ENCODE peak calls at places on chromosomes 2 and 18, in seven cellular contexts. V, R, L, F, U, S and C are unnamed samples.
A peak's percentile ranks its signal among the peaks of the same experiment; 100 is the strongest.

GRCh38 chr2:122960727-122961641 is 1064.1 kb upstream of the CNTNAP5 start:
- DNase-seq in L (no peak), V (no peak), F (no peak), U (no peak), R (no peak), S (peak; percentile 16), C (no peak)

GRCh38 chr2:8985561-8986326 is 17.7 kb downstream of the MBOAT2 start:
- DNase-seq in L (no peak), S (peak; percentile 36), V (no peak), R (no peak), F (no peak), U (no peak), C (peak; percentile 41)

GRCh38 chr18:31497711-31498449 is at the start of gene DSG2:
- DNase-seq in L (peak; percentile 72), F (peak; percentile 92), S (no peak), R (peak; percentile 67), U (peak; percentile 62), V (peak; percentile 93), C (no peak)

GRCh38 chr18:79583426-79583825 is 96.2 kb upstream of the CTDP1 start:
- DNase-seq in F (no peak), R (no peak), L (no peak), S (no peak), U (no peak), V (no peak), C (no peak)

GRCh38 chr18:51135361-51135760 is 62.1 kb downstream of the MEX3C start:
- DNase-seq in F (no peak), S (peak; percentile 90), U (peak; percentile 62), L (no peak), R (no peak), V (no peak), C (peak; percentile 35)

GRCh38 chr2:98382739-98383138 is 36.5 kb downstream of the CNGA3 start:
- DNase-seq in S (no peak), R (no peak), L (no peak), F (no peak), V (no peak), U (no peak), C (no peak)

GRCh38 chr2:170229125-170229524 is 51.2 kb downstream of the MYO3B start:
- DNase-seq in R (no peak), F (no peak), U (no peak), S (no peak), L (no peak), V (no peak), C (no peak)

GRCh38 chr18:59148192-59148591 is 8.5 kb downstream of the SEC11C start:
- DNase-seq in R (no peak), S (no peak), U (no peak), L (no peak), V (no peak), F (no peak), C (no peak)

GRCh38 chr18:46794607-46795006 is 37.8 kb upstream of the ST8SIA5 start:
- DNase-seq in V (peak; percentile 38), S (no peak), F (peak; percentile 37), R (no peak), L (no peak), U (no peak), C (no peak)

GRCh38 chr2:187138240-187138639 is 289.3 kb upstream of the ZSWIM2 start:
- DNase-seq in R (peak; percentile 18), F (peak; percentile 71), V (peak; percentile 61), S (peak; percentile 64), L (no peak), U (no peak), C (peak; percentile 21)

GRCh38 chr18:5542393-5543035 is 1.3 kb downstream of the EPB41L3 start:
- DNase-seq in U (no peak), L (no peak), V (peak; percentile 47), S (no peak), F (peak; percentile 73), R (no peak), C (peak; percentile 26)

GRCh38 chr2:73215254-73215653 is 1.2 kb downstream of the SMYD5 start:
- DNase-seq in U (no peak), R (no peak), L (no peak), V (no peak), S (no peak), F (no peak), C (no peak)

GRCh38 chr2:239288951-239289481 is 111.8 kb downstream of the HDAC4 start:
- DNase-seq in U (no peak), R (peak; percentile 27), L (no peak), S (peak; percentile 69), F (no peak), V (no peak), C (no peak)

GRCh38 chr18:9730786-9731185 is 22.7 kb downstream of the RAB31 start:
- DNase-seq in S (no peak), V (no peak), F (no peak), U (no peak), L (no peak), R (no peak), C (no peak)

GRCh38 chr18:23250893-23251656 is 115.8 kb downstream of the CABLES1 start:
- DNase-seq in S (no peak), F (no peak), V (no peak), L (no peak), R (no peak), U (no peak), C (no peak)

GRCh38 chr2:142515493-142515892 is 362.0 kb upstream of the KYNU start:
- DNase-seq in L (no peak), U (no peak), F (no peak), S (no peak), R (no peak), V (no peak), C (no peak)

GRCh38 chr2:191250400-191250799 is 5.2 kb downstream of the MYO1B start:
- DNase-seq in R (no peak), S (peak; percentile 28), U (no peak), F (no peak), L (no peak), V (no peak), C (peak; percentile 69)

GRCh38 chr2:68292108-68292710 is 27.5 kb downstream of the CNRIP1 start:
- DNase-seq in R (no peak), V (no peak), F (peak; percentile 42), L (no peak), U (no peak), S (peak; percentile 40), C (peak; percentile 37)

GRCh38 chr2:49935456-49935855 is 781.1 kb upstream of the FSHR start:
- DNase-seq in S (no peak), F (peak; percentile 40), U (no peak), R (no peak), V (no peak), L (no peak), C (no peak)
- H2AK5ac ChIP-seq in S (no peak overlapping the region), F (no peak overlapping the region), U (no peak overlapping the region), R (no peak overlapping the region), V (peak overlapping the region; percentile 46), L (no peak overlapping the region), C (no peak overlapping the region)

DNA sequence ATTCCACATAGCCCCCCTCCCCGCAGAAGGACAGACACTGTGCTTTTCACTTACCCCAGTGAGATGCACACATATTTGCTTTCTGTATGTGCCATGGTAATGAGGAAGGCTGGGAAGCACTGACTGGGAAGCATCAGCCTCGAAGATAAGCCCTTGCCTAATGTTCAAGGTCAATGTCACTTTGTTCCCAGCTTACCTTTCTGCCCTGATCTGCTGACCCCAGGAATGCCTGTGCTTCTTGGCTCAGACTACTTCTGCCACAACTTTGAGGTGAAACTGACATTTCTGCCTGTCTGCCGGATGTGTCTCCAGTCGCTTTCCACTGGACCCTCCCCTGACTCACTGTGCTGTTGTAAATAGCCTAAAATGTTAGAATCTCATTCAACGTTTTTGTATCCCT is 183.8 kb downstream of the PTPRM start:
- DNase-seq in L (no peak), S (no peak), V (no peak), F (no peak), R (no peak), U (no peak), C (no peak)
- H3K4me1 ChIP-seq in L (no peaks in the 10 kb centered on the region), S (peaks cover 21% of the 10 kb centered on the region), V (no peaks in the 10 kb centered on the region), F (peaks cover 12% of the 10 kb centered on the region), R (peaks cover 9% of the 10 kb centered on the region), U (peaks cover 16% of the 10 kb centered on the region), C (peaks cover 10% of the 10 kb centered on the region)

DNA sequence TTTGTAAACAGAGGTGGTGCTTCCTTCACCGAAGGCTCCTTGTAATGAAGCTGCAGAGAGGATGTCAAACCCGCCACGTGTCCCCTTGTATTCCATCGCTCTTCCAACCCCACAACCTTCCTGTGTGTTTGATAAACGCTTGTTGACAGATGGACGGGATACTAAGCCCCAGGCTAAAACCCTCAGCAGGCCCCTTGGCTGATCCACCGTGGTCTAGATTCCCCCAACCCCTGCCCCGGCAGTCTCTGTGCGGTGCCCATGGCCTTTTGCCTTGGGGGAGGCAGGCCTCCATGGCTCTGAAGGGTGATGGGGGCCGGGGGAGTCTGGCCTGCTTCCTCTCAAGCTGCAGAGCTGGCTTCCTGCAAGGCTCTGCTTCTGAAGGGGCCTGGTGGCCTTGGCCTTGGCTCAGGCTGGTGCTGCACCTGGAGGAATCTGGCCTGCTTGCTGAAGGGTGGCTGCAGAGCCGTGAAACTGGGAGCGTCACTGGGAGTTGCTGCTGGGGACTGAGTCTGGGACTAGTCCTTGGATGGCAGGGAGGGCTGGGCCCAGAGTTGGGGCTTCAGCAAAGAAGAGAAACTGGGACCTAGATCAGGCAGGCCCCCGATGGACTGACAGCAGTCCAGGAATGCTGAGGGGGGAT is 9.6 kb upstream of the NTSR2 start:
- DNase-seq in F (no peak), V (no peak), L (no peak), U (no peak), S (no peak), R (no peak), C (no peak)
- H2AK5ac ChIP-seq in F (no peak overlapping the region), V (no peak overlapping the region), L (no peak overlapping the region), U (no peak overlapping the region), S (no peak overlapping the region), R (no peak overlapping the region), C (no peak overlapping the region)

GRCh38 chr18:11993264-11993916 is 12.1 kb downstream of the IMPA2 start:
- DNase-seq in F (no peak), U (no peak), L (no peak), S (no peak), V (no peak), R (no peak), C (no peak)
- H3K4me1 ChIP-seq in F (peaks cover 11% of the 10 kb centered on the region), U (peaks cover 6% of the 10 kb centered on the region), L (peaks cover 16% of the 10 kb centered on the region), S (peaks cover 64% of the 10 kb centered on the region), V (peaks cover 16% of the 10 kb centered on the region), R (peaks cover 12% of the 10 kb centered on the region), C (peaks cover 11% of the 10 kb centered on the region)